ENCODE peak calls at places on chromosomes 4 and X, in nine cellular contexts. N, A, Z, Y, U, H, B, P and V are unnamed samples.

GRCh38 chr4:155376387-155377268 is at the start of gene MAP9:
- DNase-seq in N (peak; percentile 91), A (peak; percentile 94), Z (peak; percentile 85), Y (peak; percentile 96), U (peak; percentile 97), H (peak; percentile 95), B (peak; percentile 81), P (peak; percentile 74), V (peak; percentile 94)

GRCh38 chrX:154409222-154409871 is at the start of gene DNASE1L1:
- DNase-seq in N (peak; percentile 39), A (no peak), Z (no peak), Y (no peak), U (peak; percentile 90), H (peak; percentile 31), B (no peak), P (no peak), V (no peak)

GRCh38 chr4:945274-946102 is 13.2 kb downstream of the TMEM175 start:
- DNase-seq in N (peak; percentile 1), A (no peak), Z (no peak), Y (no peak), U (no peak), H (no peak), B (no peak), P (no peak), V (no peak)

GRCh38 chrX:111719426-111720210 is 38.6 kb downstream of the ALG13 start:
- DNase-seq in N (no peak), A (peak; percentile 1), Z (no peak), Y (no peak), U (peak; percentile 13), H (no peak), B (no peak), P (no peak), V (no peak)

GRCh38 chrX:110409925-110410324 is 51.3 kb downstream of the RTL9 start:
- DNase-seq in N (peak; percentile 43), A (no peak), Z (peak; percentile 26), Y (no peak), U (no peak), H (peak; percentile 13), B (no peak), P (no peak), V (no peak)

GRCh38 chr4:101795704-101796103 is 5.2 kb downstream of the BANK1 start:
- DNase-seq in N (no peak), A (no peak), Z (no peak), Y (no peak), U (no peak), H (no peak), B (no peak), P (no peak), V (no peak)

GRCh38 chr4:169246957-169247396 is 23.8 kb downstream of the SH3RF1 start:
- DNase-seq in N (no peak), A (no peak), Z (no peak), Y (no peak), U (no peak), H (no peak), B (no peak), P (no peak), V (no peak)

GRCh38 chr4:186820371-186820990 is 96.8 kb upstream of the FAT1 start:
- DNase-seq in N (no peak), A (no peak), Z (no peak), Y (no peak), U (peak; percentile 24), H (no peak), B (peak; percentile 65), P (no peak), V (no peak)

GRCh38 chr4:39932776-39933402 is 44.8 kb downstream of the PDS5A start:
- DNase-seq in N (peak; percentile 14), A (no peak), Z (no peak), Y (no peak), U (no peak), H (no peak), B (no peak), P (no peak), V (no peak)

GRCh38 chrX:132270699-132271098 is 51.5 kb upstream of the RAP2C start:
- DNase-seq in N (no peak), A (no peak), Z (no peak), Y (no peak), U (peak; percentile 54), H (no peak), B (no peak), P (no peak), V (no peak)

GRCh38 chrX:63350551-63350950 is 581 bp downstream of the SPIN4 start:
- DNase-seq in N (peak; percentile 20), A (peak; percentile 51), Z (peak; percentile 21), Y (peak; percentile 19), U (peak; percentile 18), H (peak; percentile 15), B (peak; percentile 44), P (peak; percentile 3), V (peak; percentile 14)

GRCh38 chr4:98706935-98707334 is 48.5 kb upstream of the TSPAN5 start:
- DNase-seq in N (no peak), A (no peak), Z (no peak), Y (no peak), U (no peak), H (no peak), B (no peak), P (no peak), V (no peak)

GRCh38 chr4:54806351-54806750 is 148.6 kb downstream of the KIT start:
- DNase-seq in N (no peak), A (no peak), Z (no peak), Y (no peak), U (no peak), H (no peak), B (no peak), P (no peak), V (no peak)

GRCh38 chr4:165328708-165329107 is 1.2 kb downstream of the MSMO1 start:
- DNase-seq in N (no peak), A (no peak), Z (no peak), Y (no peak), U (peak; percentile 28), H (no peak), B (no peak), P (no peak), V (no peak)

GRCh38 chr4:66160606-66161005 is 490.3 kb upstream of the EPHA5 start:
- DNase-seq in N (no peak), A (no peak), Z (no peak), Y (no peak), U (no peak), H (no peak), B (no peak), P (no peak), V (no peak)

GRCh38 chr4:168605411-168605810 is 108.6 kb downstream of the PALLD start:
- DNase-seq in N (no peak), A (no peak), Z (no peak), Y (no peak), U (no peak), H (no peak), B (no peak), P (no peak), V (no peak)

GRCh38 chrX:9595131-9595530 is 130.3 kb downstream of the TBL1X start:
- DNase-seq in N (no peak), A (no peak), Z (no peak), Y (no peak), U (no peak), H (no peak), B (no peak), P (no peak), V (no peak)

GRCh38 chrX:1502241-1502640 is 34.7 kb downstream of the P2RY8 start:
- DNase-seq in N (no peak), A (no peak), Z (no peak), Y (no peak), U (no peak), H (no peak), B (no peak), P (no peak), V (no peak)

GRCh38 chrX:19889582-19890342 is 2.4 kb upstream of the SH3KBP1 start:
- DNase-seq in N (peak; percentile 72), A (no peak), Z (peak; percentile 50), Y (no peak), U (peak; percentile 69), H (peak; percentile 62), B (no peak), P (peak; percentile 26), V (peak; percentile 8)

GRCh38 chrX:47232803-47233332 is at the start of gene USP11:
- DNase-seq in N (peak; percentile 21), A (no peak), Z (peak; percentile 24), Y (peak; percentile 46), U (peak; percentile 83), H (peak; percentile 68), B (peak; percentile 73), P (peak; percentile 36), V (peak; percentile 53)

GRCh38 chr4:17785858-17786257 is 4.4 kb upstream of the FAM184B start:
- DNase-seq in N (no peak), A (no peak), Z (no peak), Y (no peak), U (no peak), H (no peak), B (no peak), P (no peak), V (no peak)

GRCh38 chr4:48445704-48446103 is 37.4 kb upstream of the SLC10A4 start:
- DNase-seq in N (no peak), A (no peak), Z (no peak), Y (no peak), U (peak; percentile 30), H (no peak), B (no peak), P (no peak), V (no peak)

GRCh38 chrX:85897376-85898110 is 149.8 kb downstream of the CHM start:
- DNase-seq in N (no peak), A (no peak), Z (no peak), Y (no peak), U (no peak), H (no peak), B (no peak), P (no peak), V (peak; percentile 17)

GRCh38 chr4:109576462-109576861 is 16.4 kb downstream of the MCUB start:
- DNase-seq in N (no peak), A (no peak), Z (no peak), Y (no peak), U (no peak), H (no peak), B (no peak), P (no peak), V (no peak)